ENCODE peak calls at places on chromosomes 13 and 19, in nine cellular contexts. O is activated CD8-positive, alpha-beta memory T cell treated with anti-CD3 and anti-CD28 coated beads for 24 hours; I is tibial nerve; H is H54; C is Jurkat, Clone E6-1; J is ascending aorta; D is lower leg skin; E is NCI-H526; R is substantia nigra. S is an unnamed sample.

GRCh38 chr13:101065314-101065713 is 351.0 kb downstream of the NALCN start:
- DNase-seq in O (no peak), I (peak; percentile 18), H (no peak), C (no peak), J (no peak), D (no peak), E (no peak), R (no peak), S (no peak)

GRCh38 chr13:54445865-54446264 is 1417.3 kb downstream of the OLFM4 start:
- DNase-seq in O (no peak), I (no peak), H (no peak), C (no peak), J (no peak), D (no peak), E (no peak), R (no peak), S (no peak)

GRCh38 chr19:2306971-2307370 is 983 bp downstream of the LINGO3 start:
- DNase-seq in O (no peak), I (no peak), H (no peak), C (no peak), J (no peak), D (no peak), E (no peak), R (no peak), S (no peak)

GRCh38 chr19:46605356-46605821 is 4.3 kb downstream of the CALM3 start:
- DNase-seq in O (peak; percentile 51), I (peak; percentile 12), H (no peak), C (no peak), J (peak; percentile 72), D (no peak), E (no peak), R (no peak), S (no peak)

GRCh38 chr19:35736913-35737886 is 5.1 kb downstream of the IGFLR1 start:
- DNase-seq in O (no peak), I (no peak), H (no peak), C (no peak), J (no peak), D (no peak), E (peak; percentile 26), R (no peak), S (no peak)

GRCh38 chr13:113112893-113113845 is 7.6 kb downstream of the F7 start:
- DNase-seq in O (no peak), I (no peak), H (no peak), C (no peak), J (peak; percentile 38), D (no peak), E (no peak), R (no peak), S (no peak)

GRCh38 chr13:77728265-77728966 is 30.9 kb downstream of the SLAIN1 start:
- DNase-seq in O (no peak), I (no peak), H (no peak), C (no peak), J (no peak), D (no peak), E (no peak), R (no peak), S (no peak)

GRCh38 chr19:4456566-4456842 is 1.1 kb downstream of the UBXN6 start:
- DNase-seq in O (no peak), I (no peak), H (peak; percentile 52), C (no peak), J (peak; percentile 61), D (no peak), E (no peak), R (no peak), S (peak; percentile 8)

GRCh38 chr13:114049026-114049425 is 75.2 kb upstream of the C13orf46 start:
- DNase-seq in O (peak; percentile 81), I (no peak), H (no peak), C (no peak), J (no peak), D (no peak), E (no peak), R (no peak), S (no peak)